ENCODE peak calls at places on chromosomes 1 and 21, in ten cellular contexts. W is AG08396; O is AG10803; G is activated CD4-positive, alpha-beta T cell treated with anti-CD3 and anti-CD28 coated beads, Interleukin-2, amount 50 U/mL, for 24 hours; L is osteoblast; X is HuH-7; Q is M059J; C is NCI-H1694 treated with DMSO at 0.1 percent for 48 hours; H is spleen; Z is HS-27A. P is an unnamed sample.
A peak's percentile ranks its signal among the peaks of the same experiment; 100 is the strongest.

GRCh38 chr1:17831619-17832018 is 76.5 kb downstream of the ACTL8 start:
- DNase-seq in Q (peak; percentile 49), X (peak; percentile 53), G (no peak), W (peak; percentile 68), Z (no peak), L (peak; percentile 94), O (peak; percentile 57), C (no peak), H (no peak), P (peak; percentile 36)

GRCh38 chr21:18335651-18336050 is 67.9 kb downstream of the TMPRSS15 start:
- DNase-seq in L (no peak), X (no peak), O (no peak), C (no peak), Z (no peak), Q (no peak), W (no peak), G (no peak), H (no peak), P (no peak)

GRCh38 chr1:169160845-169161511 is 54.5 kb downstream of the ATP1B1 start:
- DNase-seq in Z (no peak), Q (peak; percentile 71), X (peak; percentile 6), C (no peak), G (no peak), H (no peak), W (no peak), O (no peak), L (no peak), P (no peak)

GRCh38 chr1:76269175-76269574 is 194.6 kb downstream of the ST6GALNAC3 start:
- DNase-seq in C (no peak), W (peak; percentile 10), Q (peak; percentile 14), X (no peak), L (no peak), O (peak; percentile 76), G (no peak), Z (peak; percentile 36), H (no peak), P (no peak)

GRCh38 chr1:66521736-66522365 is 12.1 kb upstream of the SGIP1 start:
- DNase-seq in X (no peak), Z (no peak), G (no peak), C (no peak), L (peak; percentile 87), W (peak; percentile 59), O (peak; percentile 85), H (no peak), Q (peak; percentile 79), P (no peak)

GRCh38 chr1:98323396-98323795 is 338.1 kb upstream of the SNX7 start:
- DNase-seq in Z (peak; percentile 90), Q (peak; percentile 86), O (peak; percentile 91), C (no peak), X (no peak), H (no peak), L (peak; percentile 91), G (no peak), W (peak; percentile 52), P (no peak)

GRCh38 chr1:205477121-205477758 is 21.4 kb upstream of the BLACAT1 start:
- DNase-seq in O (no peak), C (no peak), L (peak; percentile 41), X (no peak), Q (peak; percentile 31), W (no peak), G (no peak), Z (no peak), H (no peak), P (no peak)

GRCh38 chr1:19647643-19648042 is 3.5 kb downstream of the NBL1 start:
- DNase-seq in G (no peak), W (no peak), C (no peak), L (peak; percentile 85), O (peak; percentile 42), Z (no peak), X (no peak), H (no peak), Q (no peak), P (no peak)

GRCh38 chr21:31683029-31683428 is 23.5 kb downstream of the SOD1 start:
- DNase-seq in Z (no peak), L (no peak), Q (no peak), O (no peak), G (no peak), H (no peak), W (no peak), C (no peak), X (no peak), P (peak; percentile 18)